ENCODE peak calls at places on chromosomes 11 and 22, in eight cellular contexts. Z is fibroblast of pulmonary artery; G is astrocyte of the cerebellum; Y is left ventricle myocardium inferior; J is brain microvascular endothelial cell; C is Calu3; V is stimulated activated CD4-positive, alpha-beta T cell treated with anti-CD3 and anti-CD28 coated beads, Interleukin-1b, Interleukin-23, amount 100 ng/mL, for 24 hours; W is WERI-Rb-1. T is an unnamed sample.
A peak's percentile ranks its signal among the peaks of the same experiment; 100 is the strongest.

GRCh38 chr11:84019576-84020194 is 733.5 kb upstream of the CCDC90B start:
- DNase-seq in G (peak; percentile 55), Y (no peak), V (no peak), Z (peak; percentile 47), C (no peak), J (peak; percentile 70), W (no peak), T (peak; percentile 68)

GRCh38 chr11:94007426-94007825 is 13.7 kb upstream of the HEPHL1 start:
- DNase-seq in C (no peak), G (no peak), J (no peak), V (no peak), W (no peak), Y (no peak), Z (no peak), T (no peak)

GRCh38 chr11:70580036-70580805 is 181.9 kb downstream of the CTTN start:
- DNase-seq in Z (peak; percentile 1), J (peak; percentile 0), G (no peak), Y (no peak), V (no peak), W (no peak), C (no peak), T (no peak)

GRCh38 chr11:126282361-126282741 is 542 bp upstream of the TIRAP start:
- DNase-seq in C (no peak), J (peak; percentile 39), W (peak; percentile 51), G (no peak), Z (peak; percentile 44), Y (peak; percentile 62), V (no peak), T (peak; percentile 44)

GRCh38 chr11:17921620-17922473 is 91.0 kb downstream of the SERGEF start:
- DNase-seq in C (no peak), W (no peak), V (no peak), G (no peak), Z (peak; percentile 71), Y (no peak), J (peak; percentile 15), T (peak; percentile 85)

GRCh38 chr11:117426297-117426685 is 98.6 kb downstream of the CEP164 start:
- DNase-seq in C (peak; percentile 67), G (peak; percentile 8), V (peak; percentile 48), J (peak; percentile 20), Z (peak; percentile 59), Y (peak; percentile 60), W (peak; percentile 84), T (peak; percentile 45)

GRCh38 chr22:31187627-31188026 is 24.5 kb upstream of the LIMK2 start:
- DNase-seq in Y (no peak), V (no peak), J (no peak), Z (no peak), W (no peak), G (no peak), C (no peak), T (no peak)

GRCh38 chr22:28792491-28793383 is 7.6 kb downstream of the XBP1 start:
- DNase-seq in V (no peak), Z (no peak), C (no peak), J (no peak), Y (no peak), G (no peak), W (no peak), T (no peak)

GRCh38 chr11:114296190-114296978 is at the start of gene NNMT:
- DNase-seq in C (peak; percentile 65), J (peak; percentile 90), W (no peak), Z (peak; percentile 99), Y (peak; percentile 68), G (peak; percentile 98), V (no peak), T (peak; percentile 99)

GRCh38 chr11:111229604-111230003 is 15.9 kb upstream of the POU2AF2 start:
- DNase-seq in G (no peak), C (no peak), Y (no peak), J (no peak), Z (no peak), W (no peak), V (no peak), T (no peak)

GRCh38 chr11:122044086-122044485 is 71.9 kb downstream of the BLID start:
- DNase-seq in C (no peak), J (no peak), Y (no peak), Z (no peak), W (no peak), V (no peak), G (no peak), T (peak; percentile 34)

GRCh38 chr22:36344106-36344827 is 43.5 kb downstream of the MYH9 start:
- DNase-seq in Z (no peak), V (no peak), J (no peak), C (no peak), Y (no peak), G (no peak), W (no peak), T (no peak)

GRCh38 chr11:134270250-134270714 is 5.9 kb upstream of the GLB1L3 start:
- DNase-seq in W (peak; percentile 17), Z (no peak), V (no peak), J (no peak), C (no peak), Y (no peak), G (no peak), T (no peak)

GRCh38 chr11:111918390-111919256 is at the start of gene C11orf52:
- DNase-seq in Z (peak; percentile 34), V (no peak), C (peak; percentile 78), Y (no peak), W (no peak), G (no peak), J (no peak), T (no peak)

GRCh38 chr11:127042445-127042844 is 41.9 kb upstream of the KIRREL3 start:
- DNase-seq in J (no peak), V (no peak), G (no peak), Y (no peak), W (no peak), Z (no peak), C (no peak), T (peak; percentile 15)

GRCh38 chr22:26399288-26399687 is 29.8 kb upstream of the ASPHD2 start:
- DNase-seq in C (no peak), G (no peak), Z (peak; percentile 23), Y (no peak), J (no peak), W (no peak), V (no peak), T (peak; percentile 19)